ENCODE peak calls at places on chromosomes 7 and 10, in ten cellular contexts. F is transverse colon, S is stomach, Y is HCT116, X is prostate gland, W is endothelial cell of umbilical vein, A is H1, L is upper lobe of left lung, H is suprapubic skin, U is K562. B is an unnamed sample.

GRCh38 chr10:125057158-125058001 is 103.0 kb downstream of the CTBP2 start:
- DNase-seq in F (peak; percentile 60), S (no peak), Y (no peak), X (peak; percentile 67), W (peak; percentile 99), A (no peak), L (no peak), H (peak; percentile 86), U (peak; percentile 14), B (peak; percentile 67)

GRCh38 chr10:46523881-46524470 is 32.5 kb downstream of the GPRIN2 start:
- DNase-seq in F (peak; percentile 18), S (peak; percentile 28), Y (peak; percentile 35), X (no peak), W (no peak), A (no peak), L (no peak), H (peak; percentile 73), U (no peak), B (no peak)

GRCh38 chr7:149797771-149798170 is 24.4 kb upstream of the ZNF467 start:
- DNase-seq in F (no peak), S (no peak), Y (no peak), X (no peak), W (no peak), A (no peak), L (peak; percentile 35), H (no peak), U (no peak), B (no peak)

GRCh38 chr7:120052884-120053382 is 220.0 kb upstream of the KCND2 start:
- DNase-seq in F (peak; percentile 10), S (no peak), Y (no peak), X (no peak), W (peak; percentile 3), A (no peak), L (no peak), H (no peak), U (peak; percentile 53), B (peak; percentile 34)

GRCh38 chr7:87435546-87435945 is 39.9 kb downstream of the ABCB4 start:
- DNase-seq in F (no peak), S (no peak), Y (no peak), X (no peak), W (no peak), A (no peak), L (no peak), H (no peak), U (no peak), B (no peak)

GRCh38 chr10:123160311-123160980 is 6.2 kb downstream of the BUB3 start:
- DNase-seq in F (no peak), S (no peak), Y (no peak), X (no peak), W (no peak), A (no peak), L (no peak), H (no peak), U (no peak), B (no peak)

GRCh38 chr10:13651969-13652720 is 65.4 kb downstream of the PRPF18 start:
- DNase-seq in F (no peak), S (no peak), Y (no peak), X (no peak), W (no peak), A (no peak), L (no peak), H (no peak), U (no peak), B (no peak)

GRCh38 chr10:130421909-130422308 is 285.7 kb downstream of the GLRX3 start:
- DNase-seq in F (no peak), S (no peak), Y (no peak), X (no peak), W (no peak), A (no peak), L (no peak), H (no peak), U (no peak), B (no peak)

GRCh38 chr7:70744414-70744942 is 387.5 kb upstream of the GALNT17 start:
- DNase-seq in F (no peak), S (no peak), Y (no peak), X (no peak), W (no peak), A (no peak), L (peak; percentile 58), H (no peak), U (no peak), B (no peak)

GRCh38 chr7:9776900-9777299 is 1196.8 kb upstream of the PHF14 start:
- DNase-seq in F (no peak), S (no peak), Y (no peak), X (no peak), W (no peak), A (no peak), L (no peak), H (no peak), U (no peak), B (no peak)

DNA sequence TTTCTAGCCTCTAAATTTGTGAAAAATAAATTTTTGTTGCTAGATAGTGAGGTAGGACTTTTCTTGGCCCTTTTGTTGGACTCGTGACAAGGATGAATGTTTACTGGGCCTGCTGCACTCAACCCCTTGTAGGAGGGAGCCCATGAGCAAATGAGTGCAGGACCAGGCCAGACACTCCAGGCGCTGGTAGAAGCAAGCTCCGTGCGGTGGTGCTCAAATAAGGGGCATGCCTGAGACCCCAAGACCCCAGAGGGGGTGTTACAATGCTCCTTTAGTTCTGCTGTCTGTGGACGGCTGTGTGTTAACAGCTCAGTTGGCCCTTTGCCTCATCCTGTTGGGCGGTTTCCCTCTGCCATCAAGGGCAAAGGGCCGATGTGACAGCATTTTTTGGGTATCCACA is 1195.3 kb upstream of the PHF14 start:
- DNase-seq in F (no peak), S (no peak), Y (no peak), X (no peak), W (no peak), A (no peak), L (no peak), H (no peak), U (no peak), B (no peak)
- H3K9me3 ChIP-seq in F (peaks cover 4% of the 10 kb centered on the region), S (no peaks in the 10 kb centered on the region), Y (peaks cover 12% of the 10 kb centered on the region), X (no peaks in the 10 kb centered on the region), W (peaks cover 10% of the 10 kb centered on the region), A (no peaks in the 10 kb centered on the region), L (no peaks in the 10 kb centered on the region), H (peaks cover 3% of the 10 kb centered on the region), U (no peaks in the 10 kb centered on the region), B (no peaks in the 10 kb centered on the region)

DNA sequence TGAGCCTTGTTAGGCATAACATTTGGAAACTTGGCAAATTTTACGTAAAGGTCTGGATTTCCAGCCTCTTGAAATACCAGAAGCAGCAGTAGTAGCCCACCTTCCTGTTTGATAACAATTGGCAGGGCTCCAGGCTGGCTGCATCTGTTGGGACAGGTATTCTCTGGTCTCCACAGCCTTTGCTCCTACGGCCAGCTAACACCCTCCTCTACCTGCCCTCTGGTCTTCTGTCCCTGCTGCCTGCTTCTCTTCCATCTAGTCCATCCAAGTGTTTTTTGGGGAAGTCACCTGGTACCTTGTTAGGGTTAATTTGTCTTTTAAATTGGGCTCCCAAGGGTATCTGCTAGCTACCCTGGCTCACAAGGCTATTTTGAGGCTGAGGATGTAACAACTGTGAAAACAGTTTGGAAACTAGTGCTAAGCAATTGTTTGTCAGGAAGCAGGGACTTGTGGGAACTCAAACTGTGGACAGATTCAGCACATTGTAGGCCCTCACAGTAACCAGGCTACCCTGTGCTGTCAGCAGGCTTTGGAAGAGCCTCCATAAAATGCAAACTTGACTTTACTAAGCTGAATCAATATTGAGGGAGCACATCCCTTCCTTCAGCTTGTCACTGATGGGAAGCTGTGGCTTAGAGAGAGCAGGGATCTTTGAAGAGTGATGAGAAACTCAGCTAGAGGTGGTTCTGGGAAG is 8.5 kb downstream of the RPS24 start:
- DNase-seq in F (no peak), S (no peak), Y (no peak), X (no peak), W (no peak), A (no peak), L (no peak), H (no peak), U (no peak), B (no peak)
- TF ChIP-seq POLR2AphosphoS5 in F (no peak), S (no peak), Y (peak; percentile 50), X (peak; percentile 25), W (peak; percentile 51), A (peak; percentile 72), L (no peak), H (no peak), U (peak; percentile 61), B (no peak)

GRCh38 chr10:110006358-110007170 is 1.2 kb upstream of the ADD3 start:
- DNase-seq in F (peak; percentile 48), S (peak; percentile 30), Y (no peak), X (no peak), W (no peak), A (no peak), L (no peak), H (peak; percentile 88), U (no peak), B (peak; percentile 27)

GRCh38 chr10:110007171-110007700 is 548 bp upstream of the ADD3 start:
- DNase-seq in F (no peak), S (no peak), Y (no peak), X (no peak), W (no peak), A (no peak), L (no peak), H (peak; percentile 84), U (peak; percentile 53), B (peak; percentile 52)

GRCh38 chr10:110007701-110008517 is at the start of gene ADD3:
- DNase-seq in F (peak; percentile 95), S (peak; percentile 93), Y (peak; percentile 78), X (peak; percentile 91), W (peak; percentile 91), A (peak; percentile 90), L (peak; percentile 96), H (peak; percentile 97), U (peak; percentile 95), B (peak; percentile 86)

GRCh38 chr10:110003524-110003885 is 4.3 kb upstream of the ADD3 start:
- DNase-seq in F (no peak), S (no peak), Y (no peak), X (peak; percentile 16), W (no peak), A (no peak), L (no peak), H (no peak), U (no peak), B (no peak)

GRCh38 chr10:110005716-110006115 is 2.1 kb upstream of the ADD3 start:
- DNase-seq in F (peak; percentile 46), S (peak; percentile 39), Y (no peak), X (no peak), W (no peak), A (no peak), L (peak; percentile 86), H (no peak), U (no peak), B (no peak)
- TF ChIP-seq POLR2A in F (peak; percentile 51), S (no peak), Y (no peak), X (no peak), W (no peak), A (no peak), L (no peak), H (no peak), U (no peak), B (no peak)

DNA sequence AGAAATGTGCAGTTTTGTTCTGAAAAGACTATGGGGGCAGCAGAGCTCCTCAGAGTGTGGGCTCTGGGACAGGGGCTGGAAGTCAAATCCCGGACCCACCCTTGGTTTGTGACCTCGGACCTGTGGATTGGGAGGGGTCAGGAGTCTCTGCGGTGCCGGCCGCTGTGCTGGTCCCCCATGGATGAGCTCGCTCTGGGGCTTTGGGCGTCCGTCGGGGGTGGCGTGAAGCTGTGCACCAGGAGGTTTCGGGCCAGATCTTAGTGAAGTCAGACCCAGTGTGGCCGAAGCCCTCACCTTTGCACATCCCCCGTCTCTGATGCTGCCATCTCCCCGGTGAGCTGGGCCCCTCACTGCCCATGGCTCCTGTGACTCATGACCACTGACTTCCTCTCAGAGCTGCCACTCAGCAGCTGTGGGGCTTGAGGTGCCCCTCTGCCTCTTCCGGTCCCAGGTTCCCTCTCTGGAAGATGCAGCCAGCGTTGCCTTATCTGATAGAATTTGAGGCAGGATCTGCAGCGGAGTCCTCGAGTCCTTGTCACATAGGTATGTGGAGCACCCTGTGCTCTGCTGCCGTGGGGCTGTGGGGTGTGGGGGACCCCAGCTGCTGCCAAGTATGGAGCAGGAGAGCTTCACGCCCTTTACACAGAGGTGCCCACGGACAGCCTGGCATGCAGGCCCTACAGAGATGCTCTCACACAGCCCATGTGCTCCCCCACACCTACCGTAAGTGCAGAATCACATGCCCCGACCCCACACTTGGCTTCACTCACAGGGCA is 11.4 kb upstream of the SCART1 start:
- DNase-seq in F (no peak), S (peak; percentile 24), Y (no peak), X (no peak), W (no peak), A (no peak), L (peak; percentile 74), H (peak; percentile 72), U (no peak), B (peak; percentile 9)
- H3K9me3 ChIP-seq in F (peaks cover 11% of the 10 kb centered on the region), S (peaks cover 8% of the 10 kb centered on the region), Y (no peaks in the 10 kb centered on the region), X (no peaks in the 10 kb centered on the region), W (no peaks in the 10 kb centered on the region), A (peaks cover 93% of the 10 kb centered on the region), L (peaks cover 10% of the 10 kb centered on the region), H (peaks cover 3% of the 10 kb centered on the region), U (peaks cover 2% of the 10 kb centered on the region), B (peaks cover 20% of the 10 kb centered on the region)